ENCODE peak calls at places on chromosome 5, in six cellular contexts. K is body of pancreas, F is tibial artery, Y is HCT116, W is breast epithelium, X is prostate gland. C is an unnamed sample.
A peak's percentile ranks its signal among the peaks of the same experiment; 100 is the strongest.

GRCh38 chr5:77599676-77600075 is 38.8 kb downstream of the OTP start:
- DNase-seq in F (no peak), W (no peak), X (no peak), K (no peak), Y (no peak), C (no peak)

GRCh38 chr5:29498412-29498811 is 1695.1 kb upstream of the CDH6 start:
- DNase-seq in F (no peak), W (no peak), Y (no peak), K (no peak), X (no peak), C (no peak)

GRCh38 chr5:149837680-149838269 is 106.8 kb downstream of the PDE6A start:
- DNase-seq in F (no peak), K (peak; percentile 41), X (peak; percentile 60), Y (peak; percentile 54), W (peak; percentile 53), C (no peak)

GRCh38 chr5:169548315-169548714 is 35.3 kb upstream of the SPDL1 start:
- DNase-seq in F (no peak), X (peak; percentile 5), K (no peak), W (no peak), Y (no peak), C (no peak)

GRCh38 chr5:123950701-123951100 is 438.7 kb downstream of the CSNK1G3 start:
- DNase-seq in X (no peak), K (no peak), F (no peak), Y (no peak), W (no peak), C (no peak)

GRCh38 chr5:170408189-170408588 is 19.0 kb upstream of the KCNMB1 start:
- DNase-seq in K (no peak), F (no peak), Y (no peak), W (no peak), X (no peak), C (no peak)

GRCh38 chr5:32280656-32281081 is 32.1 kb downstream of the MTMR12 start:
- DNase-seq in F (no peak), X (no peak), W (no peak), Y (no peak), K (no peak), C (no peak)

GRCh38 chr5:123283031-123283430 is 140.2 kb downstream of the CEP120 start:
- DNase-seq in F (peak; percentile 36), Y (no peak), K (no peak), W (no peak), X (no peak), C (no peak)

GRCh38 chr5:7394889-7395431 is 978 bp upstream of the ADCY2 start:
- DNase-seq in Y (no peak), F (no peak), K (no peak), X (no peak), W (no peak), C (no peak)

GRCh38 chr5:177134653-177135225 is 1.2 kb downstream of the NSD1 start:
- DNase-seq in X (no peak), W (no peak), K (no peak), F (no peak), Y (no peak), C (no peak)

GRCh38 chr5:171521679-171522078 is 102.2 kb downstream of the FGF18 start:
- DNase-seq in W (no peak), K (no peak), F (no peak), Y (no peak), X (no peak), C (no peak)

GRCh38 chr5:158198636-158199035 is 339.7 kb upstream of the CLINT1 start:
- DNase-seq in X (no peak), Y (no peak), K (no peak), F (no peak), W (no peak), C (no peak)

GRCh38 chr5:123157797-123158528 is 68.9 kb downstream of the PRDM6 start:
- DNase-seq in F (no peak), X (no peak), W (no peak), K (no peak), Y (peak; percentile 27), C (no peak)

GRCh38 chr5:11128021-11128420 is 367.0 kb upstream of the DAP start:
- DNase-seq in W (no peak), X (no peak), Y (no peak), K (no peak), F (no peak), C (no peak)

GRCh38 chr5:68134033-68134668 is 81.4 kb upstream of the PIK3R1 start:
- DNase-seq in K (no peak), Y (no peak), W (no peak), F (no peak), X (peak; percentile 55), C (no peak)

GRCh38 chr5:55657443-55657842 is 54.7 kb downstream of the SLC38A9 start:
- DNase-seq in F (no peak), W (no peak), Y (no peak), X (peak; percentile 33), K (no peak), C (no peak)

GRCh38 chr5:10702040-10702629 is 58.9 kb downstream of the DAP start:
- DNase-seq in X (no peak), Y (peak; percentile 68), K (peak; percentile 84), W (no peak), F (no peak), C (no peak)

GRCh38 chr5:154236-154635 is 37.1 kb upstream of the LRRC14B start:
- DNase-seq in K (no peak), W (no peak), X (no peak), Y (no peak), F (no peak), C (no peak)

GRCh38 chr5:72510610-72511121 is 3.5 kb upstream of the ZNF366 start:
- DNase-seq in X (no peak), F (peak; percentile 42), W (peak; percentile 24), Y (no peak), K (peak; percentile 14), C (peak; percentile 28)

GRCh38 chr5:96844476-96844990 is 31.8 kb upstream of the ERAP2 start:
- DNase-seq in X (no peak), Y (no peak), W (no peak), F (no peak), K (no peak), C (no peak)

GRCh38 chr5:155052532-155052931 is 39.0 kb downstream of the KIF4B start:
- DNase-seq in Y (no peak), W (no peak), F (no peak), X (no peak), K (no peak), C (no peak)

GRCh38 chr5:142832263-142832662 is 62.1 kb downstream of the ARHGAP26 start:
- DNase-seq in X (no peak), F (no peak), W (no peak), K (no peak), Y (no peak), C (no peak)
- H3K4me1 ChIP-seq in X (no peaks in the 10 kb centered on the region), F (peaks cover 11% of the 10 kb centered on the region), W (peaks cover 3% of the 10 kb centered on the region), K (peaks cover 23% of the 10 kb centered on the region), Y (peaks cover 58% of the 10 kb centered on the region), C (peaks cover 49% of the 10 kb centered on the region)

DNA sequence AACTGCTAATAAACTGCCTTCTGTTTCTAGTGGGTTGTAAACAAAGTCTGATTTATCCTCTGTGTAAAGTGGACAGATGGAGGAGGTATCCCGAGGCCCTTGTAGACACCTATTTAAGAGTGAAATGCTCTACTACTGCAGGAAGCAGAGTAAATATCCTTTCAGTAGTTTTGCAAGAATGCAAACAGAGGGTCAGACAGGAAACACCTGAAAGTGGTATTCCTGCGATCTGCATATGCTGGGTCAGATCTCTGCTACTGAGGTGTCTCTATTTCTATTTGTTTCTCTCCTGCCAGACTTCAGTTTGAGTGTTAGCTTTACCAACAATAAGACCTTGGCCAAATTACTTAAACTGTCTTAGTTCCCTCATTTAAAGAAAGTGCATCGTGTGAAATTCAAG is 47.7 kb downstream of the JAKMIP2 start:
- DNase-seq in Y (no peak), W (no peak), X (no peak), K (no peak), F (no peak), C (no peak)
- H3K4me3 ChIP-seq in Y (no peak overlapping the region), W (no peak overlapping the region), X (no peak overlapping the region), K (no peak overlapping the region), F (no peak overlapping the region), C (no peak overlapping the region)

GRCh38 chr5:119302449-119302848 is 53.4 kb upstream of the TNFAIP8 start:
- DNase-seq in W (no peak), X (no peak), Y (no peak), F (no peak), K (no peak), C (no peak)

GRCh38 chr5:119304439-119304838 is 51.4 kb upstream of the TNFAIP8 start:
- DNase-seq in W (no peak), K (no peak), F (no peak), X (no peak), Y (no peak), C (no peak)

GRCh38 chr5:119301947-119302346 is 53.9 kb upstream of the TNFAIP8 start:
- DNase-seq in X (no peak), F (no peak), W (no peak), K (no peak), Y (no peak), C (no peak)

GRCh38 chr5:119301210-119301609 is 54.6 kb upstream of the TNFAIP8 start:
- DNase-seq in W (no peak), K (no peak), Y (no peak), F (no peak), X (no peak), C (no peak)

GRCh38 chr5:119302916-119303897 is 52.6 kb upstream of the TNFAIP8 start:
- DNase-seq in Y (no peak), F (no peak), W (peak; percentile 30), X (no peak), K (peak; percentile 64), C (peak; percentile 5)
- TF ChIP-seq CTCF in Y (no peak), F (no peak), W (no peak), X (no peak), K (no peak), C (peak; percentile 9)

GRCh38 chr5:74539986-74540385 is 100.5 kb downstream of the ENC1 start:
- DNase-seq in K (peak; percentile 53), F (no peak), W (no peak), X (no peak), Y (no peak), C (no peak)
- H3K4me1 ChIP-seq in K (peaks cover 54% of the 10 kb centered on the region), F (peaks cover 17% of the 10 kb centered on the region), W (peaks cover 2% of the 10 kb centered on the region), X (no peaks in the 10 kb centered on the region), Y (peaks cover 35% of the 10 kb centered on the region), C (peaks cover 9% of the 10 kb centered on the region)

DNA sequence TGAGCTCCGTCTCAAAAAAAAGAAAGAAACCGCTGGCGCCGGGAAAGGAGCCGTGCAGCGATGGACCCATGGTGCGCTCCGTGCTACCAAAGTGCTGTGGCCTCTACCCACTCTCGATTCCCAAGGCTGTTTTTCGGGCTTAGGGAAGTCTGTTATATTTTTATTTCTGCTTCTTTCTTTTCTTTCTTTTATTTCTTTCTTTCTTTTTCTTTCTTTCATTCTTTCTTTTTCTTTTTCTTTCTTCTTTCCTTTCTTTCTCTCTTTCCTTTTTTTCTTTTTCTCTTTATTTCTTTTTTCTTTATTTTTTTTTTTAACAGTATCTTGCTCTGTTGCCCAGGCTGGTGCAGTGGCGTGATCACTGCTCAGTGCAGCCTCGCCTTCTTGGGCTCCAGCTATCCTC is 87.5 kb downstream of the ANXA2R start:
- DNase-seq in W (no peak), X (no peak), K (no peak), F (no peak), Y (no peak), C (no peak)
- H3K4me3 ChIP-seq in W (peak overlapping the region; percentile 60), X (peak overlapping the region; percentile 39), K (no peak overlapping the region), F (peak overlapping the region; percentile 56), Y (no peak overlapping the region), C (peak overlapping the region; percentile 82)

GRCh38 chr5:167050568-167051214 is 1240.8 kb upstream of the WWC1 start:
- DNase-seq in K (no peak), F (no peak), W (no peak), Y (no peak), X (no peak), C (no peak)
- TF ChIP-seq CTCF in K (no peak), F (no peak), W (no peak), Y (no peak), X (no peak), C (no peak)

C was measured in thoracic aorta.